ENCODE peak calls at places on chromosomes 2 and 18, in five cellular contexts. E is keratinocyte, W is tibial nerve, K is SJSA1, Y is psoas muscle. R is an unnamed sample. For H3K36me3 and H3K4me1, the result is how much of the 10 kb centered on the place peaks cover.

GRCh38 chr18:13265901-13266207 is 47.3 kb downstream of the LDLRAD4 start:
- DNase-seq in W (no peak), Y (no peak), K (no peak), E (no peak), R (no peak)

GRCh38 chr18:13026583-13027270 is 35.6 kb downstream of the CEP192 start:
- DNase-seq in E (no peak), Y (no peak), K (no peak), W (no peak), R (no peak)

GRCh38 chr2:95058989-95059601 is 33.6 kb downstream of the MAL start:
- DNase-seq in E (no peak), Y (no peak), K (no peak), W (no peak), R (no peak)

GRCh38 chr2:214674278-214674677 is 135.2 kb downstream of the BARD1 start:
- DNase-seq in E (no peak), Y (no peak), W (no peak), K (no peak), R (no peak)

GRCh38 chr2:153940511-153940910 is 68.8 kb downstream of the GALNT13 start:
- DNase-seq in E (no peak), K (no peak), Y (no peak), W (no peak), R (no peak)

GRCh38 chr18:47868744-47869143 is 61.7 kb downstream of the SMAD2 start:
- DNase-seq in W (no peak), K (no peak), E (no peak), Y (no peak), R (no peak)

GRCh38 chr18:58135806-58136331 is 91.8 kb downstream of the NEDD4L start:
- DNase-seq in W (peak), Y (no peak), E (peak), K (peak), R (peak)

GRCh38 chr18:50038448-50038847 is 156.5 kb downstream of the MYO5B start:
- DNase-seq in Y (no peak), W (no peak), E (no peak), K (no peak), R (no peak)

GRCh38 chr2:159797468-159798375 is at the start of gene CD302:
- DNase-seq in K (peak), Y (peak), W (peak), E (no peak), R (no peak)

GRCh38 chr2:131394147-131394931 is 30.4 kb upstream of the RAB6D start:
- DNase-seq in Y (no peak), E (no peak), W (no peak), K (no peak), R (no peak)

GRCh38 chr2:241379481-241380480 is 23.7 kb downstream of the FARP2 start:
- DNase-seq in W (no peak), Y (no peak), E (no peak), K (peak), R (no peak)

DNA sequence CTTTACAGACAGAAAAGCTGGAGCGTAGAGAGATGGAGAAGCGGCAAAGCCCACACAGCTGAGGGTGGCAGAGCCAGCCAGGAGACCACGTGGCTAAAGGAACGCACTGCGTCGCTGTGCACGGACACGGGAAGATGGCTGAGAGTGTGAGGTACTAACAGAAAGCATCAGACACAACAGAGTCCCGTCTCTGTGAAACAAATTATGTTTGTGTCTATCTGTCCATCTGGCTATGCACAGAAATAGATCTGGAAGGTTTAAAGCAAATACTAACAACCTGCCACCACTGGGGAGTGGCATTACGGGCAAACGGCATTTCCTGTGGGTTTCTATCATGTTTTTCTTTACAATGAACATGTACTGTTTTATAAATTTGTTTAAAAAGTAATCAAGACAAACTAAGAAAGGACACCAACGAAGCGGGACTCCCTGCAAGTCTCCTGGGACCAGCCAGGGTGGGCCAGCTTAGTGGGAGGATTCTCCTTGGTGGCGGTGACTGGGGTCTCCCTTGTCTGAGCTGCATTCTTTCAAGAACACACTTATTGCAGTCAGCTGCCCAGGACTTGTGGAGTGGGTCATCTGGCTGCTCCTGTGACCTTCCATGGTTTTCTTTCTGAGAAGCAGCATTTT is 262.1 kb downstream of the TWIST2 start:
- DNase-seq in Y (no peak), K (peak), W (no peak), E (no peak), R (no peak)
- H3K36me3 ChIP-seq in Y (under half), K (under half), W (half or more), E (under half), R (under half)

GRCh38 chr2:233060500-233061006 is 411 bp downstream of the INPP5D start:
- DNase-seq in K (no peak), Y (no peak), E (no peak), W (no peak), R (no peak)

GRCh38 chr2:233061007-233061590 is 957 bp downstream of the INPP5D start:
- DNase-seq in K (no peak), E (no peak), Y (no peak), W (no peak), R (no peak)

GRCh38 chr2:233059797-233060499 is at the start of gene INPP5D:
- DNase-seq in E (no peak), Y (peak), K (no peak), W (no peak), R (no peak)

GRCh38 chr2:233058717-233059546 is 1.2 kb upstream of the INPP5D start:
- DNase-seq in K (no peak), E (no peak), Y (no peak), W (no peak), R (no peak)

GRCh38 chr2:233059547-233059796 is 670 bp upstream of the INPP5D start:
- DNase-seq in K (no peak), Y (no peak), W (no peak), E (no peak), R (no peak)
- H3K4me3 ChIP-seq in K (no peak), Y (peak), W (no peak), E (no peak), R (no peak)

DNA sequence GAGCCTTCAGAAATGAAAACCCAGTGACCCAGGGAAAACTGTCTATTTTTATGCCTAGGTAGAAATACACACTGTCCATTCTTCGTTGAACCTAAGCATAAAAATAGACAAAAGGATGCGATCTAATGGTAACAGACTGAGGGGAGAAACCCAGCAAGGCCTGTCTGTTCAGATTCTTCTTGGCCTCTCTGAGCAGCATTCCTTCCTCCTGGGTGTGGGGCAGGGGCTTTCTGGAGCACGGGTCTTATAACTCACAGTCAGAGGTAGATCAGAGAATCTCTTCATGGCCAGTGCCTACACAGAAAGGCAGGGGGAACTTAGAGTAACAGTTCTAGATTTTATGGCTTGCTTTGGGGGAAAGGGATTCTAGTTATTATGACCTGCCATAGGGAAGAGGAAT is 56.0 kb downstream of the PKDCC start:
- DNase-seq in K (no peak), W (no peak), E (no peak), Y (no peak), R (no peak)
- H3K4me1 ChIP-seq in K (under half), W (under half), E (under half), Y (under half), R (under half)

GRCh38 chr18:9858642-9859041 is 27.1 kb upstream of the TXNDC2 start:
- DNase-seq in W (no peak), Y (no peak), K (no peak), E (no peak), R (no peak)

GRCh38 chr18:9860682-9861081 is 25.1 kb upstream of the TXNDC2 start:
- DNase-seq in K (no peak), Y (no peak), W (no peak), E (no peak), R (no peak)

GRCh38 chr18:9861933-9862332 is 23.8 kb upstream of the TXNDC2 start:
- DNase-seq in K (no peak), W (no peak), Y (no peak), E (no peak), R (no peak)

GRCh38 chr18:9861157-9861556 is 24.6 kb upstream of the TXNDC2 start:
- DNase-seq in W (no peak), Y (no peak), E (no peak), K (no peak), R (no peak)

DNA sequence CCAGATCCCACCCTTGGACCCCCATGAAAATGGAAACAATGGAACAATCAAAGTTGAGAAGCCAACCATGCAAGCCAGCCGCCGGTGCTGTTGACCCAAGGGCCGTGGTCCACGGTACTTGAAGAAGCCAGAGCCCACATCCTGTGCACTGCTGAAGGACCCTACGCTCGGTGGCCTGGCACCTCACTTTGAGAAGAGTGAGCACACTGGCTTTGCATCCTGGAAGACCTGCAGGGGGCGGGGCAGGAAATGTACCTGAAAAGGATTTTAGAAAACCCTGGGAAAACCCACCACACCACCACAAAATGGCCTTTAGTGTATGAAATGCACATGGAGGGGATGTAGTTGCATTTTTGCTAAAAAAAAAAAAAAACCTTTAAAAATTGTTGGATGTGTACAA is 26.5 kb upstream of the TXNDC2 start:
- DNase-seq in K (no peak), E (no peak), W (no peak), Y (no peak), R (no peak)
- H3K36me3 ChIP-seq in K (under half), E (under half), W (under half), Y (under half), R (under half)

GRCh38 chr2:104851236-104852160 is 2.4 kb upstream of the POU3F3 start:
- DNase-seq in K (no peak), Y (no peak), W (no peak), E (no peak), R (peak)

GRCh38 chr2:104854507-104855173 is 725 bp downstream of the POU3F3 start:
- DNase-seq in K (no peak), W (no peak), E (no peak), Y (no peak), R (peak)

GRCh38 chr2:104852161-104852689 is 1.7 kb upstream of the POU3F3 start:
- DNase-seq in W (no peak), K (peak), E (no peak), Y (no peak), R (peak)

GRCh38 chr2:104853926-104854506 is at the start of gene POU3F3:
- DNase-seq in Y (peak), W (no peak), E (no peak), K (peak), R (peak)

GRCh38 chr2:104853401-104853925 is 452 bp upstream of the POU3F3 start:
- DNase-seq in W (no peak), E (no peak), Y (no peak), K (no peak), R (no peak)
- H3K4me3 ChIP-seq in W (peak), E (no peak), Y (peak), K (peak), R (peak)

DNA sequence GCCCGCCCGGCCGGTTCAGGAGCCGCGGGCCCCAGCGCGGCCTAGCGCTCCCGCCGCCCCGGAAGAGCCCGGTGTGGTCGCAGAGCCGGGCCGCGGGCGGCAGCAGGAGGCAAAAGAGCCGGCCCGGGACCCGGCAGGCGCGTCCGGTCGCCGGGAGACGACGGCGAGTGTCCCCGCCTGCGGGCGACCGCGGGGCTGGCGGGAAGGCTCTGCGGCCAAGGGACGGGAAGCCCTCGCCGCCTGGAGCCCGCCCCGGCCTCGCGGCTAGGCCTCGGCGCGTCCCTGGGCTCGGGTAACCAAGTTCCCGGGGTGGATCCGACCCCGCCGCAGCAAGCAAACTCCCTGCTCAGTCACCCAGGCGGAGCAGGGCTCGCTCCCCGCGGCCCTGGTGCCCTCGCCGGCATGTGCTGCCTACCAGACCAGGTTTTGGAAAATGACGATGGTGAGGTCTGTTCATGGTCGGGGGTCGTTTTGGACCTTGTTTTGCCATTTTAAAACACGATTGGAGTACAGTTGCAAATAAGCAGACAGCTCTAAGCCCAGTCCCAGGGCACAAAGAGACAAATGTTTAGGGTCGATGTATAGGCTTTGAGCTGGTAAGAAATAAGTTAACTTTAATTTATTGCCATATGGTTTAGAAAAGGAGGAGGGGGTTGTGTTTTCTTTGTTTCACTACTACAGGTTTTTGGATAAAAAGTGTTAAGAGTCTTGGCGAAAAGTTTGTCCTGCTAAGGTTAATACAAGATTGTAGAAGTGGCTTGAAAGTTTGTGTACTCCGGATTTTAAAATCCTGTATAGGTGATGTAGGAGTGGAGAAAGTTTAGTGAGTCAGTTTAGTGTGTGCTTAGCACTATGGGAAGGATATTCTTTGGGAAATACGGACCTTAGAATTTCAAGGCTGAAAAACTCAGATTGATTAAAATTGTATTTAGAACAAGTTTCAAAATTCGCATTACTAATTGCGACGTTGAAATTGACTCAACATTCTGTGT is 1.1 kb downstream of the KCMF1 start:
- DNase-seq in K (peak), Y (peak), W (no peak), E (no peak), R (peak)
- H3K4me1 ChIP-seq in K (under half), Y (half or more), W (half or more), E (under half), R (under half)

GRCh38 chr2:239990966-239991365 is 34.2 kb downstream of the NDUFA10 start:
- DNase-seq in W (no peak), E (no peak), Y (no peak), K (no peak), R (no peak)

GRCh38 chr2:239984431-239985194 is 40.5 kb downstream of the NDUFA10 start:
- DNase-seq in E (no peak), W (no peak), K (no peak), Y (no peak), R (no peak)

GRCh38 chr2:239979243-239980023 is 45.7 kb downstream of the NDUFA10 start:
- DNase-seq in W (no peak), K (no peak), E (no peak), Y (no peak), R (no peak)

GRCh38 chr2:239983004-239983778 is 42.0 kb downstream of the NDUFA10 start:
- DNase-seq in Y (no peak), W (no peak), K (no peak), E (no peak), R (no peak)

DNA sequence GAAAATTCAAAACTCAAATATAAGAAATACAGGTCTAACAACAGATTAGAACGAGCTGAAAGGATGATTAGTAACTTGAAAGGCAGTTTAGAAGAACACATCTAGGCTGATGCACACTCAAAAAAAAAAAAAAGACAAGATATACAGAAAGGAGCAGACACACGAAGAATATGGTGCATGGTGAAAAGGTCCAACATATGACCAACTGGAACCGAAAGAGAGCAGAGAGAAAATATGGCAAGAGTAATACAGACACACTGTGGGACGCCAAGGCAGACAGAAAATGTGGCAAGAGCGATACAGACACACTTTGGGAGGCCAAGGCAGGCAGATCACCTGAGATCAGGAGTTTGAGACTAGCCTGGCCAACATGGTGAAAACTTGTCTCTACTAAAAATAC is 39.8 kb downstream of the NDUFA10 start:
- DNase-seq in Y (no peak), W (no peak), E (no peak), K (no peak), R (no peak)
- H3K36me3 ChIP-seq in Y (under half), W (half or more), E (under half), K (half or more), R (under half)

DNA sequence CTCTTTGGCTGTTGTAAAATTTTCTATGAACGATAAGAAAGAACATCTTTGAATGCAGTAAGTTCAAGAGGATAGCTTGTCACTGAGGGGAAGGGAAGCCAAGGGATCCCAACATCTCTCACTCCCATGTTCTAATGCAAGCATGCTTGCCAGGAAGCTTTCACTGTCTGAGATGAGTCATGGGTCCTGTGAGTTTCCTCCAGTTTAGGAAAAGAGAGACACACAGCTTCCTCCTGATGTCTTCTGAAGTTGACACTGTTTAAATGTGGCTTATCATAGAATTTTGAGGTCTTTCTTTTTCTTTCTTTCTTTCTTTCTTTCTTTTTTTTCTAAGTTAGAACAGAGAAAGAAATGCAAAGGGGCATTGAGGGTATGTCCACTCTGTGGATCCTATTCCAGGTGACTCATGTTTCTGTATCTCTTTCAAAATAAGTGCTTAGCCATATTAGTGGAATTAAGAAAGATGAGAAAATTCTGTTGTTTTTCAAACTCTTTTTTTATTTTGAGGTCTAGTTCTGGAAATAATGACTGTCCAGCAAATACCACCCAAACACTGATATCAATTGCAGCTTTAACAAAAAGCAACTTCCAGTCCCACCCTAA is 146.6 kb downstream of the RDH14 start:
- DNase-seq in K (peak), W (no peak), E (no peak), Y (no peak), R (no peak)
- H3K4me3 ChIP-seq in K (no peak), W (no peak), E (no peak), Y (no peak), R (no peak)

GRCh38 chr2:20671036-20671735 is 4.2 kb downstream of the GDF7 start:
- DNase-seq in Y (no peak), W (no peak), K (no peak), E (no peak), R (no peak)
- H3K4me1 ChIP-seq in Y (under half), W (half or more), K (under half), E (under half), R (under half)

GRCh38 chr2:111167238-111168162 is 46.8 kb downstream of the BCL2L11 start:
- DNase-seq in E (no peak), K (no peak), Y (no peak), W (no peak), R (no peak)
- H3K36me3 ChIP-seq in E (under half), K (under half), Y (under half), W (under half), R (under half)

R was measured in HAP-1.